ENCODE peak calls at places on chromosomes 5 and 9, in nine cellular contexts. One of them, this sample, is unnamed.
A peak's percentile ranks its signal among the peaks of the same experiment; 100 is the strongest.

GRCh38 chr9:127263244-127263643 is 1.3 kb upstream of the GARNL3 start:
- DNase-seq in heart left ventricle: no peak
- DNase-seq in brain microvascular endothelial cell: no peak
- DNase-seq in GM04503: no peak
- DNase-seq in stimulated activated naive B cell treated with anti-CD40 and anti-IgM and Interleukin-4, amounts not matched to agents 10 μg/mL and 1 μg/mL and 100 μg/mL, for 72 hours: no peak
- DNase-seq in NCI-H774: no peak
- DNase-seq in kidney glomerular epithelial cell: no peak
- DNase-seq in HEK293T: no peak
- DNase-seq in activated T-helper 9 cell treated with anti-CD3 and anti-CD28 coated beads, Interleukin-2, amount 50 U/mL, for 16 hours: no peak
- DNase-seq in this sample: no peak

GRCh38 chr9:74001382-74001781 is 495.8 kb upstream of the RORB start:
- DNase-seq in heart left ventricle: no peak
- DNase-seq in brain microvascular endothelial cell: no peak
- DNase-seq in GM04503: no peak
- DNase-seq in stimulated activated naive B cell treated with anti-CD40 and anti-IgM and Interleukin-4, amounts not matched to agents 10 μg/mL and 1 μg/mL and 100 μg/mL, for 72 hours: no peak
- DNase-seq in NCI-H774: no peak
- DNase-seq in kidney glomerular epithelial cell: no peak
- DNase-seq in HEK293T: no peak
- DNase-seq in activated T-helper 9 cell treated with anti-CD3 and anti-CD28 coated beads, Interleukin-2, amount 50 U/mL, for 16 hours: no peak
- DNase-seq in this sample: no peak

GRCh38 chr9:129697111-129697955 is 31.9 kb downstream of the PRRX2 start:
- DNase-seq in heart left ventricle: peak; percentile 47
- DNase-seq in brain microvascular endothelial cell: peak; percentile 45
- DNase-seq in GM04503: no peak
- DNase-seq in stimulated activated naive B cell treated with anti-CD40 and anti-IgM and Interleukin-4, amounts not matched to agents 10 μg/mL and 1 μg/mL and 100 μg/mL, for 72 hours: no peak
- DNase-seq in NCI-H774: no peak
- DNase-seq in kidney glomerular epithelial cell: no peak
- DNase-seq in HEK293T: peak; percentile 79
- DNase-seq in activated T-helper 9 cell treated with anti-CD3 and anti-CD28 coated beads, Interleukin-2, amount 50 U/mL, for 16 hours: no peak
- DNase-seq in this sample: no peak

GRCh38 chr9:72807765-72808445 is 144.9 kb downstream of the ALDH1A1 start:
- DNase-seq in heart left ventricle: no peak
- DNase-seq in brain microvascular endothelial cell: no peak
- DNase-seq in GM04503: no peak
- DNase-seq in stimulated activated naive B cell treated with anti-CD40 and anti-IgM and Interleukin-4, amounts not matched to agents 10 μg/mL and 1 μg/mL and 100 μg/mL, for 72 hours: no peak
- DNase-seq in NCI-H774: no peak
- DNase-seq in kidney glomerular epithelial cell: no peak
- DNase-seq in HEK293T: peak; percentile 33
- DNase-seq in activated T-helper 9 cell treated with anti-CD3 and anti-CD28 coated beads, Interleukin-2, amount 50 U/mL, for 16 hours: no peak
- DNase-seq in this sample: no peak

GRCh38 chr5:127296321-127296720 is 5.7 kb downstream of the MEGF10 start:
- DNase-seq in heart left ventricle: no peak
- DNase-seq in brain microvascular endothelial cell: peak; percentile 78
- DNase-seq in GM04503: no peak
- DNase-seq in stimulated activated naive B cell treated with anti-CD40 and anti-IgM and Interleukin-4, amounts not matched to agents 10 μg/mL and 1 μg/mL and 100 μg/mL, for 72 hours: no peak
- DNase-seq in NCI-H774: no peak
- DNase-seq in kidney glomerular epithelial cell: no peak
- DNase-seq in HEK293T: no peak
- DNase-seq in activated T-helper 9 cell treated with anti-CD3 and anti-CD28 coated beads, Interleukin-2, amount 50 U/mL, for 16 hours: no peak
- DNase-seq in this sample: no peak

GRCh38 chr5:133877351-133878235 is 90.8 kb downstream of the C5orf15 start:
- DNase-seq in heart left ventricle: no peak
- DNase-seq in brain microvascular endothelial cell: no peak
- DNase-seq in GM04503: no peak
- DNase-seq in stimulated activated naive B cell treated with anti-CD40 and anti-IgM and Interleukin-4, amounts not matched to agents 10 μg/mL and 1 μg/mL and 100 μg/mL, for 72 hours: no peak
- DNase-seq in NCI-H774: no peak
- DNase-seq in kidney glomerular epithelial cell: no peak
- DNase-seq in HEK293T: no peak
- DNase-seq in activated T-helper 9 cell treated with anti-CD3 and anti-CD28 coated beads, Interleukin-2, amount 50 U/mL, for 16 hours: no peak
- DNase-seq in this sample: no peak

GRCh38 chr9:134495881-134496412 is 145.7 kb upstream of the COL5A1 start:
- DNase-seq in heart left ventricle: no peak
- DNase-seq in brain microvascular endothelial cell: no peak
- DNase-seq in GM04503: no peak
- DNase-seq in stimulated activated naive B cell treated with anti-CD40 and anti-IgM and Interleukin-4, amounts not matched to agents 10 μg/mL and 1 μg/mL and 100 μg/mL, for 72 hours: no peak
- DNase-seq in NCI-H774: no peak
- DNase-seq in kidney glomerular epithelial cell: no peak
- DNase-seq in HEK293T: no peak
- DNase-seq in activated T-helper 9 cell treated with anti-CD3 and anti-CD28 coated beads, Interleukin-2, amount 50 U/mL, for 16 hours: no peak
- DNase-seq in this sample: no peak

GRCh38 chr9:19200234-19200633 is 30.3 kb upstream of the DENND4C start:
- DNase-seq in heart left ventricle: no peak
- DNase-seq in brain microvascular endothelial cell: no peak
- DNase-seq in GM04503: no peak
- DNase-seq in stimulated activated naive B cell treated with anti-CD40 and anti-IgM and Interleukin-4, amounts not matched to agents 10 μg/mL and 1 μg/mL and 100 μg/mL, for 72 hours: no peak
- DNase-seq in NCI-H774: no peak
- DNase-seq in kidney glomerular epithelial cell: no peak
- DNase-seq in HEK293T: no peak
- DNase-seq in activated T-helper 9 cell treated with anti-CD3 and anti-CD28 coated beads, Interleukin-2, amount 50 U/mL, for 16 hours: no peak
- DNase-seq in this sample: no peak

GRCh38 chr9:82116538-82116937 is 128.0 kb downstream of the SPATA31D1 start:
- DNase-seq in heart left ventricle: no peak
- DNase-seq in brain microvascular endothelial cell: no peak
- DNase-seq in GM04503: no peak
- DNase-seq in stimulated activated naive B cell treated with anti-CD40 and anti-IgM and Interleukin-4, amounts not matched to agents 10 μg/mL and 1 μg/mL and 100 μg/mL, for 72 hours: no peak
- DNase-seq in NCI-H774: no peak
- DNase-seq in kidney glomerular epithelial cell: no peak
- DNase-seq in HEK293T: no peak
- DNase-seq in activated T-helper 9 cell treated with anti-CD3 and anti-CD28 coated beads, Interleukin-2, amount 50 U/mL, for 16 hours: no peak
- DNase-seq in this sample: no peak

GRCh38 chr5:173643964-173644363 is 27.5 kb upstream of the BOD1 start:
- DNase-seq in heart left ventricle: no peak
- DNase-seq in brain microvascular endothelial cell: no peak
- DNase-seq in GM04503: no peak
- DNase-seq in stimulated activated naive B cell treated with anti-CD40 and anti-IgM and Interleukin-4, amounts not matched to agents 10 μg/mL and 1 μg/mL and 100 μg/mL, for 72 hours: peak; percentile 9
- DNase-seq in NCI-H774: peak; percentile 50
- DNase-seq in kidney glomerular epithelial cell: no peak
- DNase-seq in HEK293T: no peak
- DNase-seq in activated T-helper 9 cell treated with anti-CD3 and anti-CD28 coated beads, Interleukin-2, amount 50 U/mL, for 16 hours: no peak
- DNase-seq in this sample: no peak

GRCh38 chr5:63573402-63573801 is 388.8 kb downstream of the HTR1A start:
- DNase-seq in heart left ventricle: no peak
- DNase-seq in brain microvascular endothelial cell: no peak
- DNase-seq in GM04503: no peak
- DNase-seq in stimulated activated naive B cell treated with anti-CD40 and anti-IgM and Interleukin-4, amounts not matched to agents 10 μg/mL and 1 μg/mL and 100 μg/mL, for 72 hours: no peak
- DNase-seq in NCI-H774: no peak
- DNase-seq in kidney glomerular epithelial cell: no peak
- DNase-seq in HEK293T: no peak
- DNase-seq in activated T-helper 9 cell treated with anti-CD3 and anti-CD28 coated beads, Interleukin-2, amount 50 U/mL, for 16 hours: no peak
- DNase-seq in this sample: no peak

GRCh38 chr5:21919417-21920022 is 933.6 kb downstream of the CDH12 start:
- DNase-seq in heart left ventricle: no peak
- DNase-seq in brain microvascular endothelial cell: peak; percentile 33
- DNase-seq in GM04503: peak; percentile 3
- DNase-seq in stimulated activated naive B cell treated with anti-CD40 and anti-IgM and Interleukin-4, amounts not matched to agents 10 μg/mL and 1 μg/mL and 100 μg/mL, for 72 hours: no peak
- DNase-seq in NCI-H774: peak; percentile 25
- DNase-seq in kidney glomerular epithelial cell: peak; percentile 63
- DNase-seq in HEK293T: peak; percentile 46
- DNase-seq in activated T-helper 9 cell treated with anti-CD3 and anti-CD28 coated beads, Interleukin-2, amount 50 U/mL, for 16 hours: no peak
- DNase-seq in this sample: no peak

GRCh38 chr5:35773936-35774335 is 82.8 kb upstream of the IL7R start:
- DNase-seq in heart left ventricle: no peak
- DNase-seq in brain microvascular endothelial cell: no peak
- DNase-seq in GM04503: no peak
- DNase-seq in stimulated activated naive B cell treated with anti-CD40 and anti-IgM and Interleukin-4, amounts not matched to agents 10 μg/mL and 1 μg/mL and 100 μg/mL, for 72 hours: no peak
- DNase-seq in NCI-H774: no peak
- DNase-seq in kidney glomerular epithelial cell: no peak
- DNase-seq in HEK293T: no peak
- DNase-seq in activated T-helper 9 cell treated with anti-CD3 and anti-CD28 coated beads, Interleukin-2, amount 50 U/mL, for 16 hours: no peak
- DNase-seq in this sample: no peak

GRCh38 chr9:18296702-18297531 is 177.0 kb upstream of the ADAMTSL1 start:
- DNase-seq in heart left ventricle: no peak
- DNase-seq in brain microvascular endothelial cell: no peak
- DNase-seq in GM04503: peak; percentile 22
- DNase-seq in stimulated activated naive B cell treated with anti-CD40 and anti-IgM and Interleukin-4, amounts not matched to agents 10 μg/mL and 1 μg/mL and 100 μg/mL, for 72 hours: no peak
- DNase-seq in NCI-H774: no peak
- DNase-seq in kidney glomerular epithelial cell: no peak
- DNase-seq in HEK293T: no peak
- DNase-seq in activated T-helper 9 cell treated with anti-CD3 and anti-CD28 coated beads, Interleukin-2, amount 50 U/mL, for 16 hours: no peak
- DNase-seq in this sample: no peak

GRCh38 chr9:115008536-115008935 is 78.1 kb upstream of the TNFSF8 start:
- DNase-seq in heart left ventricle: no peak
- DNase-seq in brain microvascular endothelial cell: peak; percentile 89
- DNase-seq in GM04503: peak; percentile 67
- DNase-seq in stimulated activated naive B cell treated with anti-CD40 and anti-IgM and Interleukin-4, amounts not matched to agents 10 μg/mL and 1 μg/mL and 100 μg/mL, for 72 hours: no peak
- DNase-seq in NCI-H774: no peak
- DNase-seq in kidney glomerular epithelial cell: peak; percentile 75
- DNase-seq in HEK293T: no peak
- DNase-seq in activated T-helper 9 cell treated with anti-CD3 and anti-CD28 coated beads, Interleukin-2, amount 50 U/mL, for 16 hours: peak; percentile 10
- DNase-seq in this sample: no peak

GRCh38 chr9:116737137-116737546 is 50.0 kb downstream of the TRIM32 start:
- DNase-seq in heart left ventricle: peak; percentile 81
- DNase-seq in brain microvascular endothelial cell: peak; percentile 73
- DNase-seq in GM04503: peak; percentile 12
- DNase-seq in stimulated activated naive B cell treated with anti-CD40 and anti-IgM and Interleukin-4, amounts not matched to agents 10 μg/mL and 1 μg/mL and 100 μg/mL, for 72 hours: peak; percentile 18
- DNase-seq in NCI-H774: peak; percentile 77
- DNase-seq in kidney glomerular epithelial cell: peak; percentile 62
- DNase-seq in HEK293T: peak; percentile 88
- DNase-seq in activated T-helper 9 cell treated with anti-CD3 and anti-CD28 coated beads, Interleukin-2, amount 50 U/mL, for 16 hours: peak; percentile 6
- DNase-seq in this sample: peak; percentile 41

GRCh38 chr5:95731571-95732554 is 727 bp downstream of the RHOBTB3 start:
- DNase-seq in heart left ventricle: peak; percentile 70
- DNase-seq in brain microvascular endothelial cell: peak; percentile 31
- DNase-seq in GM04503: no peak
- DNase-seq in stimulated activated naive B cell treated with anti-CD40 and anti-IgM and Interleukin-4, amounts not matched to agents 10 μg/mL and 1 μg/mL and 100 μg/mL, for 72 hours: no peak
- DNase-seq in NCI-H774: peak; percentile 56
- DNase-seq in kidney glomerular epithelial cell: peak; percentile 40
- DNase-seq in HEK293T: peak; percentile 54
- DNase-seq in activated T-helper 9 cell treated with anti-CD3 and anti-CD28 coated beads, Interleukin-2, amount 50 U/mL, for 16 hours: peak; percentile 4
- DNase-seq in this sample: peak; percentile 14

GRCh38 chr9:127838375-127839078 is 15.9 kb downstream of the ENG start:
- DNase-seq in heart left ventricle: peak; percentile 87
- DNase-seq in brain microvascular endothelial cell: peak; percentile 82
- DNase-seq in GM04503: peak; percentile 94
- DNase-seq in stimulated activated naive B cell treated with anti-CD40 and anti-IgM and Interleukin-4, amounts not matched to agents 10 μg/mL and 1 μg/mL and 100 μg/mL, for 72 hours: no peak
- DNase-seq in NCI-H774: no peak
- DNase-seq in kidney glomerular epithelial cell: peak; percentile 90
- DNase-seq in HEK293T: no peak
- DNase-seq in activated T-helper 9 cell treated with anti-CD3 and anti-CD28 coated beads, Interleukin-2, amount 50 U/mL, for 16 hours: no peak
- DNase-seq in this sample: no peak

GRCh38 chr5:159616967-159617366 is 286.7 kb upstream of the IL12B start:
- DNase-seq in heart left ventricle: no peak
- DNase-seq in brain microvascular endothelial cell: peak; percentile 6
- DNase-seq in GM04503: peak; percentile 21
- DNase-seq in stimulated activated naive B cell treated with anti-CD40 and anti-IgM and Interleukin-4, amounts not matched to agents 10 μg/mL and 1 μg/mL and 100 μg/mL, for 72 hours: no peak
- DNase-seq in NCI-H774: no peak
- DNase-seq in kidney glomerular epithelial cell: no peak
- DNase-seq in HEK293T: no peak
- DNase-seq in activated T-helper 9 cell treated with anti-CD3 and anti-CD28 coated beads, Interleukin-2, amount 50 U/mL, for 16 hours: no peak
- DNase-seq in this sample: no peak

GRCh38 chr9:128917151-128917849 is 3.5 kb upstream of the PHYHD1 start:
- DNase-seq in heart left ventricle: peak; percentile 86
- DNase-seq in brain microvascular endothelial cell: peak; percentile 32
- DNase-seq in GM04503: peak; percentile 47
- DNase-seq in stimulated activated naive B cell treated with anti-CD40 and anti-IgM and Interleukin-4, amounts not matched to agents 10 μg/mL and 1 μg/mL and 100 μg/mL, for 72 hours: no peak
- DNase-seq in NCI-H774: no peak
- DNase-seq in kidney glomerular epithelial cell: no peak
- DNase-seq in HEK293T: no peak
- DNase-seq in activated T-helper 9 cell treated with anti-CD3 and anti-CD28 coated beads, Interleukin-2, amount 50 U/mL, for 16 hours: no peak
- DNase-seq in this sample: no peak

GRCh38 chr5:25850581-25850980 is 1187.8 kb downstream of the CDH9 start:
- DNase-seq in heart left ventricle: no peak
- DNase-seq in brain microvascular endothelial cell: no peak
- DNase-seq in GM04503: no peak
- DNase-seq in stimulated activated naive B cell treated with anti-CD40 and anti-IgM and Interleukin-4, amounts not matched to agents 10 μg/mL and 1 μg/mL and 100 μg/mL, for 72 hours: no peak
- DNase-seq in NCI-H774: no peak
- DNase-seq in kidney glomerular epithelial cell: no peak
- DNase-seq in HEK293T: no peak
- DNase-seq in activated T-helper 9 cell treated with anti-CD3 and anti-CD28 coated beads, Interleukin-2, amount 50 U/mL, for 16 hours: no peak
- DNase-seq in this sample: no peak

GRCh38 chr5:181260720-181261319 is at the start of gene TRIM52:
- DNase-seq in heart left ventricle: peak; percentile 96
- DNase-seq in brain microvascular endothelial cell: peak; percentile 82
- DNase-seq in GM04503: no peak
- DNase-seq in stimulated activated naive B cell treated with anti-CD40 and anti-IgM and Interleukin-4, amounts not matched to agents 10 μg/mL and 1 μg/mL and 100 μg/mL, for 72 hours: peak; percentile 88
- DNase-seq in NCI-H774: no peak
- DNase-seq in kidney glomerular epithelial cell: no peak
- DNase-seq in HEK293T: peak; percentile 89
- DNase-seq in activated T-helper 9 cell treated with anti-CD3 and anti-CD28 coated beads, Interleukin-2, amount 50 U/mL, for 16 hours: peak; percentile 84
- DNase-seq in this sample: peak; percentile 85

GRCh38 chr5:169343761-169344160 is 42.8 kb upstream of the SLIT3 start:
- DNase-seq in heart left ventricle: no peak
- DNase-seq in brain microvascular endothelial cell: no peak
- DNase-seq in GM04503: no peak
- DNase-seq in stimulated activated naive B cell treated with anti-CD40 and anti-IgM and Interleukin-4, amounts not matched to agents 10 μg/mL and 1 μg/mL and 100 μg/mL, for 72 hours: no peak
- DNase-seq in NCI-H774: no peak
- DNase-seq in kidney glomerular epithelial cell: no peak
- DNase-seq in HEK293T: no peak
- DNase-seq in activated T-helper 9 cell treated with anti-CD3 and anti-CD28 coated beads, Interleukin-2, amount 50 U/mL, for 16 hours: no peak
- DNase-seq in this sample: no peak

GRCh38 chr5:174159327-174160247 is 114.1 kb downstream of the NSG2 start:
- DNase-seq in heart left ventricle: no peak
- DNase-seq in brain microvascular endothelial cell: peak; percentile 14
- DNase-seq in GM04503: no peak
- DNase-seq in stimulated activated naive B cell treated with anti-CD40 and anti-IgM and Interleukin-4, amounts not matched to agents 10 μg/mL and 1 μg/mL and 100 μg/mL, for 72 hours: no peak
- DNase-seq in NCI-H774: no peak
- DNase-seq in kidney glomerular epithelial cell: no peak
- DNase-seq in HEK293T: no peak
- DNase-seq in activated T-helper 9 cell treated with anti-CD3 and anti-CD28 coated beads, Interleukin-2, amount 50 U/mL, for 16 hours: no peak
- DNase-seq in this sample: no peak

GRCh38 chr5:85663708-85664031 is 954.1 kb upstream of the COX7C start:
- DNase-seq in heart left ventricle: no peak
- DNase-seq in brain microvascular endothelial cell: no peak
- DNase-seq in GM04503: no peak
- DNase-seq in stimulated activated naive B cell treated with anti-CD40 and anti-IgM and Interleukin-4, amounts not matched to agents 10 μg/mL and 1 μg/mL and 100 μg/mL, for 72 hours: no peak
- DNase-seq in NCI-H774: no peak
- DNase-seq in kidney glomerular epithelial cell: no peak
- DNase-seq in HEK293T: peak; percentile 12
- DNase-seq in activated T-helper 9 cell treated with anti-CD3 and anti-CD28 coated beads, Interleukin-2, amount 50 U/mL, for 16 hours: no peak
- DNase-seq in this sample: no peak

GRCh38 chr5:61177716-61178115 is 15.4 kb upstream of the SMIM15 start:
- DNase-seq in heart left ventricle: no peak
- DNase-seq in brain microvascular endothelial cell: no peak
- DNase-seq in GM04503: no peak
- DNase-seq in stimulated activated naive B cell treated with anti-CD40 and anti-IgM and Interleukin-4, amounts not matched to agents 10 μg/mL and 1 μg/mL and 100 μg/mL, for 72 hours: no peak
- DNase-seq in NCI-H774: no peak
- DNase-seq in kidney glomerular epithelial cell: no peak
- DNase-seq in HEK293T: no peak
- DNase-seq in activated T-helper 9 cell treated with anti-CD3 and anti-CD28 coated beads, Interleukin-2, amount 50 U/mL, for 16 hours: no peak
- DNase-seq in this sample: no peak

GRCh38 chr5:135391123-135391868 is 7.7 kb downstream of the MACROH2A1 start:
- DNase-seq in heart left ventricle: no peak
- DNase-seq in brain microvascular endothelial cell: peak; percentile 93
- DNase-seq in GM04503: peak; percentile 79
- DNase-seq in stimulated activated naive B cell treated with anti-CD40 and anti-IgM and Interleukin-4, amounts not matched to agents 10 μg/mL and 1 μg/mL and 100 μg/mL, for 72 hours: no peak
- DNase-seq in NCI-H774: no peak
- DNase-seq in kidney glomerular epithelial cell: peak; percentile 72
- DNase-seq in HEK293T: no peak
- DNase-seq in activated T-helper 9 cell treated with anti-CD3 and anti-CD28 coated beads, Interleukin-2, amount 50 U/mL, for 16 hours: no peak
- DNase-seq in this sample: no peak